ENCODE peak calls at places on chromosomes 4 and X, in nine cellular contexts. I is right cardiac atrium, Z is stomach, S is GM23248, L is prostate gland, O is aorta, V is endothelial cell of umbilical vein, F is tibial nerve, C is IMR-90. R is an unnamed sample.

GRCh38 chr4:92163348-92163747 is 140.4 kb upstream of the GRID2 start:
- DNase-seq in V (peak), Z (no peak), S (peak), L (no peak), O (no peak), F (no peak), C (peak), I (no peak), R (no peak)

GRCh38 chr4:174198396-174199179 is 84.9 kb downstream of the FBXO8 start:
- DNase-seq in O (no peak), F (no peak), V (peak), L (no peak), I (no peak), Z (no peak), S (peak), C (peak), R (no peak)

GRCh38 chr4:140242357-140243284 is 88.6 kb upstream of the MAML3 start:
- DNase-seq in Z (no peak), L (no peak), V (no peak), F (no peak), I (peak), S (no peak), O (peak), C (no peak), R (no peak)

GRCh38 chrX:51837926-51838325 is 55.5 kb upstream of the MAGED1 start:
- DNase-seq in C (peak), Z (peak), O (no peak), V (peak), L (peak), S (peak), F (peak), I (peak), R (no peak)

GRCh38 chr4:55753856-55754255 is 65.7 kb upstream of the EXOC1L start:
- DNase-seq in C (no peak), V (no peak), F (no peak), Z (no peak), S (no peak), O (no peak), I (no peak), L (no peak), R (no peak)

GRCh38 chr4:188971125-188971524 is 831.9 kb downstream of the TRIML1 start:
- DNase-seq in I (no peak), S (peak), V (no peak), L (no peak), Z (no peak), C (peak), O (no peak), F (no peak), R (no peak)

GRCh38 chr4:99847362-99847976 is 30.8 kb downstream of the DAPP1 start:
- DNase-seq in V (no peak), O (no peak), S (no peak), C (no peak), L (no peak), F (no peak), I (no peak), Z (no peak), R (no peak)

GRCh38 chrX:2550288-2551020 is 49.7 kb upstream of the DHRSX start:
- DNase-seq in O (no peak), C (no peak), F (no peak), L (no peak), S (peak), I (no peak), V (no peak), Z (no peak), R (no peak)

GRCh38 chrX:12446342-12447075 is 308.2 kb downstream of the FRMPD4 start:
- DNase-seq in F (no peak), S (no peak), C (peak), I (no peak), L (no peak), O (no peak), Z (no peak), V (no peak), R (no peak)

GRCh38 chr4:169510617-169511016 is 101.8 kb downstream of the NEK1 start:
- DNase-seq in F (no peak), Z (no peak), V (no peak), I (no peak), L (no peak), C (no peak), S (no peak), O (no peak), R (no peak)

GRCh38 chr4:169506903-169507302 is 105.5 kb downstream of the NEK1 start:
- DNase-seq in V (no peak), I (no peak), F (no peak), Z (no peak), C (no peak), S (no peak), L (no peak), O (no peak), R (no peak)
- H3K27ac ChIP-seq in V (no peak), I (no peak), F (no peak), Z (no peak), C (no peak), S (no peak), L (no peak), O (no peak), R (no peak)

DNA sequence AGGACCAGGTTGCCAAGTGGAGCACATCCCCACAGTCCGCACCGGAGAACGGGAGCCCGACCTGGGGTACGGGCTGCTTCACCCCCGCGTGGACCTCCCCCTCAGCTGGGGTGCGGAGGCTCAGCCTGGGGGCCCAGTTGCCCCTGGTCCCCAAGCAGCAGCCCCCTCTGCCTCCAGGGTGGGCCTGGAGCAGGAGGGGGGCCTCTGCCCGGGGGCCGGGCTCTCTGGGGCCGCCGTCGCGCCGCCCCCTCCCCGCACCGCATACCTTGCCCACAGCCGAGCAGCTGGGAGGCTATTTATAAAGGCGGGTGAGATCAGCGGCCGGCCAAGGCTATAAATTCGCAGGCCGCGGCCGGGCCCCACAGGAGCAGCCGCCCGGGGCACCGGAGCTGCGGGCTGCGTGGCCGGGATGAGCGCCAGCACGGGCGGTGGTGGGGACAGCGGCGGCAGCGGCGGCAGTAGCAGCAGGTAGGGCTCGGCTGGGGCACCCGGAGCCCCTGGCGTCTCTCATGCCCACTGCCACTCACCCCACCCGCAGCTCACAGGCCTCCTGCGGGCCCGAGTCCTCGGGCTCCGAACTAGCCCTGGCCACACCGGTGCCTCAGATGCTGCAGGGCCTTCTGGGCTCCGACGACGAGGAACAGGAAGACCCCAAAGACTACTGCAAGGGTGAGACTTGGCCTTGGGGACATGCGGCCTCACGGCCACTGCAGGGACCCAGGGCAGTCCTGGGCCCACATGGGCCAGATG is at the start of gene SRPK3:
- DNase-seq in S (peak), O (no peak), Z (no peak), C (no peak), V (no peak), L (no peak), F (no peak), I (peak), R (no peak)
- H3K27ac ChIP-seq in S (no peak), O (peak), Z (peak), C (no peak), V (no peak), L (peak), F (peak), I (peak), R (peak)

GRCh38 chr4:53012738-53013137 is 150.6 kb downstream of the RASL11B start:
- DNase-seq in S (peak), F (no peak), L (no peak), V (peak), O (no peak), I (no peak), Z (no peak), C (peak), R (no peak)
- H3K27ac ChIP-seq in S (peak), F (no peak), L (no peak), V (no peak), O (no peak), I (no peak), Z (peak), C (peak), R (no peak)

GRCh38 chr4:8315343-8316250 is 46.0 kb downstream of the HTRA3 start:
- DNase-seq in O (peak), C (peak), V (peak), Z (peak), I (peak), L (peak), F (no peak), S (peak), R (no peak)
- H3K27ac ChIP-seq in O (no peak), C (peak), V (no peak), Z (peak), I (no peak), L (peak), F (no peak), S (no peak), R (no peak)

DNA sequence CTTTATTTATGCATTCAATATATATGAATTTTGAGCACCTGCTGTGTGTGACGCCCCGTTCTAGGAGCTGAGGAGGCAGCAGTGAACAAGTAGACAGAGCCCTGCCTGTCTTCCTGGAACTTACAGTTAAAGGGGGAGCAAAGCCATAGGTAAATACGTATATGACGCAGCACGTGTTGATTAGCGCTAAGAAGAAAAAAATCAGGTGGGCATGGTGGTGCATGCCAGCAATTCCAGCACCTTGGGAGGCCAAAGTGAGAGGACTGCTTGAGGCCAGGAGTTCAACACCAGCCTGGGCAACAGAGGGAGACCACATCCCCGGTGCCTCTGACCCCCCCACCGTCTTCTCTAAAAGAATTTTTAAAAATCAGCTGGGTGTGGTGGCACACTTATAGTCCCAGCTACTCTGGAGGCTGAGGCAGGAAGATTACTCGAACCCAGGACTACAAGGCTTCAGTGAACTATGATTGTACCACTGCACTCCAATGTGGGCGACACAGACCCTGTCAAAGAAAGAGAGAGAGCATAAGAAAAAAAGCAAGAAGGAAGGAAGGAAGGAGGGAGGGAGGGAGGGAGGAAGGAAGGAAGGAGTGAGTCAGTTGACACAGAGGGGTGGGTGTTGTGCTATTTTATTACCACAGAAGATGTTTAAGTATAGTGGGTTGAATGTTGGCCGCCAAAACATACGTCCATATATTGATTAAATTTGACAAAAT is 5.4 kb upstream of the KIAA0232 start:
- DNase-seq in O (no peak), F (no peak), L (no peak), V (no peak), C (no peak), Z (no peak), S (no peak), I (no peak), R (no peak)
- H3K27ac ChIP-seq in O (no peak), F (no peak), L (no peak), V (no peak), C (no peak), Z (no peak), S (no peak), I (no peak), R (no peak)

GRCh38 chr4:112073201-112073600 is 72.1 kb upstream of the FAM241A start:
- DNase-seq in F (no peak), Z (no peak), O (no peak), I (no peak), V (no peak), L (no peak), C (no peak), S (no peak), R (no peak)

GRCh38 chr4:112082954-112083586 is 62.2 kb upstream of the FAM241A start:
- DNase-seq in F (no peak), Z (no peak), O (no peak), L (no peak), V (peak), C (peak), I (no peak), S (peak), R (no peak)

GRCh38 chr4:112076919-112077608 is 68.2 kb upstream of the FAM241A start:
- DNase-seq in O (no peak), Z (no peak), V (no peak), C (no peak), L (no peak), S (no peak), I (no peak), F (no peak), R (no peak)

GRCh38 chr4:112075129-112075753 is 70.0 kb upstream of the FAM241A start:
- DNase-seq in I (no peak), L (peak), S (peak), Z (no peak), O (no peak), F (no peak), C (peak), V (peak), R (no peak)

GRCh38 chr4:112077743-112078142 is 67.5 kb upstream of the FAM241A start:
- DNase-seq in O (no peak), V (no peak), L (no peak), I (no peak), C (no peak), F (no peak), Z (no peak), S (no peak), R (no peak)
- H3K27ac ChIP-seq in O (no peak), V (no peak), L (no peak), I (no peak), C (no peak), F (no peak), Z (no peak), S (no peak), R (no peak)

DNA sequence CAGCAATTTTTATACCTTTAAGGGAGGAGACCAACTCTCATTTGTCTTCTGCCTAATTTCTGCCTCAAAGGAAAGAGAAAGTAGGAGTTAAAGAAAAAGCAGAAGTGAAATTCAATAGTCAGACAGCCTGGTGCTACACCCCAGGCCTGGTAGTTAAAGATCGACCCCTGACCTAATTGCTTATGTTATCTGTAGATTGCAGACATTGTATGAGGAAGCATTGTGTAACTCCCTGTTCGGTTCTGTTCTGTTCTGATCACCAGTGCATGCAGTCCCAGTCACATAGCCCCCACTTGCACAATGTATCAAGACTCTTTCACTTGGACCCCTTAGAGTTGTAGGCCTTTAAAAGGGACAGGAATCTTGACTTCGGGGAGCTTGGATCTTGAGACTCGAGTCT is 335.9 kb upstream of the AR start:
- DNase-seq in L (no peak), V (no peak), Z (no peak), I (no peak), C (no peak), S (no peak), O (no peak), F (no peak), R (no peak)
- H3K27ac ChIP-seq in L (no peak), V (no peak), Z (no peak), I (no peak), C (no peak), S (no peak), O (no peak), F (no peak), R (no peak)